ENCODE peak calls at places on chromosomes 16 and 17, in seven cellular contexts. T, A, X, E, J, Z and Q are unnamed samples.

GRCh38 chr17:47789611-47790520 is 31.7 kb downstream of the OSBPL7 start:
- DNase-seq in E (peak), T (peak), J (peak), X (peak), Z (no peak), A (peak), Q (no peak)

GRCh38 chr17:49959183-49959935 is 9.6 kb upstream of the DLX4 start:
- DNase-seq in A (no peak), Z (no peak), T (peak), J (no peak), E (no peak), X (no peak), Q (no peak)

GRCh38 chr17:56679148-56679766 is 85.8 kb downstream of the NOG start:
- DNase-seq in J (peak), X (peak), E (peak), A (peak), Z (no peak), T (peak), Q (no peak)

GRCh38 chr17:9648521-9649110 is 3.3 kb downstream of the USP43 start:
- DNase-seq in E (no peak), Z (no peak), X (no peak), J (no peak), A (no peak), T (no peak), Q (no peak)

GRCh38 chr17:19288453-19288852 is 51.3 kb downstream of the EPN2 start:
- DNase-seq in Z (no peak), X (no peak), E (peak), A (no peak), T (no peak), J (peak), Q (no peak)

GRCh38 chr16:86992587-86992986 is 324.6 kb downstream of the C16orf95 start:
- DNase-seq in T (no peak), Z (no peak), J (no peak), E (no peak), A (no peak), X (no peak), Q (no peak)

GRCh38 chr17:146983-147761 is 9.8 kb downstream of the SCGB1C2 start:
- DNase-seq in T (no peak), Z (no peak), A (peak), E (no peak), J (no peak), X (no peak), Q (no peak)

GRCh38 chr16:9908613-9909012 is 273.6 kb downstream of the GRIN2A start:
- DNase-seq in Z (no peak), X (no peak), A (peak), J (no peak), E (peak), T (no peak), Q (no peak)

GRCh38 chr17:9175700-9176467 is 154.6 kb downstream of the NTN1 start:
- DNase-seq in A (no peak), Z (no peak), X (no peak), T (no peak), E (no peak), J (no peak), Q (no peak)

GRCh38 chr17:82952019-82952418 is 112.2 kb upstream of the ZNF750 start:
- DNase-seq in J (no peak), T (no peak), Z (no peak), X (no peak), E (no peak), A (peak), Q (no peak)

GRCh38 chr17:67679225-67679624 is 38.5 kb upstream of the NOL11 start:
- DNase-seq in X (no peak), Z (no peak), E (no peak), T (no peak), J (no peak), A (no peak), Q (no peak)

GRCh38 chr16:9820481-9821246 is 361.6 kb downstream of the GRIN2A start:
- DNase-seq in T (no peak), E (no peak), X (peak), A (no peak), Z (no peak), J (peak), Q (no peak)

GRCh38 chr16:27195068-27195741 is 8.1 kb upstream of the KDM8 start:
- DNase-seq in J (no peak), A (no peak), Z (no peak), X (no peak), T (no peak), E (no peak), Q (no peak)

GRCh38 chr17:35087731-35088646 is 24.5 kb upstream of the RFFL start:
- DNase-seq in J (peak), Z (no peak), A (peak), X (peak), E (peak), T (peak), Q (peak)

GRCh38 chr17:50331085-50331791 is 14.7 kb upstream of the XYLT2 start:
- DNase-seq in J (no peak), A (no peak), E (peak), T (peak), Z (no peak), X (no peak), Q (no peak)

GRCh38 chr17:14301279-14301760 is 439 bp downstream of the HS3ST3B1 start:
- DNase-seq in T (no peak), Z (no peak), X (no peak), J (no peak), E (no peak), A (no peak), Q (no peak)

GRCh38 chr16:14600164-14600563 is 29.9 kb downstream of the PARN start:
- DNase-seq in Z (no peak), T (peak), A (no peak), J (peak), X (no peak), E (peak), Q (no peak)

GRCh38 chr17:64343833-64344637 is 46.6 kb downstream of the PECAM1 start:
- DNase-seq in E (peak), Z (no peak), X (no peak), J (peak), T (peak), A (peak), Q (no peak)

GRCh38 chr17:59725691-59726090 is 18.2 kb downstream of the VMP1 start:
- DNase-seq in T (no peak), E (peak), J (no peak), X (no peak), Z (no peak), A (no peak), Q (no peak)

GRCh38 chr17:29722411-29723198 is 99.9 kb upstream of the CORO6 start:
- DNase-seq in J (no peak), X (no peak), E (peak), T (peak), A (no peak), Z (peak), Q (peak)

GRCh38 chr16:85281181-85281580 is 168.9 kb upstream of the CIBAR2 start:
- DNase-seq in T (no peak), Z (no peak), E (no peak), X (no peak), A (no peak), J (no peak), Q (no peak)

GRCh38 chr17:48961516-48962233 is 6.7 kb downstream of the GIP start:
- DNase-seq in E (peak), Z (no peak), J (peak), A (no peak), T (peak), X (no peak), Q (no peak)

GRCh38 chr17:19269641-19270040 is 32.5 kb downstream of the EPN2 start:
- DNase-seq in T (no peak), J (no peak), Z (no peak), A (no peak), X (no peak), E (no peak), Q (no peak)

GRCh38 chr16:50203681-50204080 is 50.6 kb downstream of the TENT4B start:
- DNase-seq in T (no peak), Z (no peak), X (no peak), J (no peak), E (no peak), A (no peak), Q (no peak)

GRCh38 chr17:42760652-42761581 is at the start of gene RAMP2:
- DNase-seq in T (no peak), J (peak), A (peak), E (no peak), Z (no peak), X (peak), Q (no peak)

GRCh38 chr17:72387487-72387886 is 266.7 kb downstream of the SOX9 start:
- DNase-seq in A (no peak), E (peak), X (no peak), T (peak), Z (no peak), J (no peak), Q (no peak)

GRCh38 chr16:4376126-4376819 is 4.6 kb downstream of the VASN start:
- DNase-seq in X (no peak), J (no peak), T (peak), E (peak), Z (no peak), A (peak), Q (no peak)